ENCODE peak calls at places on chromosomes 1 and 21, in seven cellular contexts. U is stomach, L is AG04450, A is cardiac fibroblast, K is K562, S is PC-9, F is progenitor cell of endocrine pancreas. R is an unnamed sample.

GRCh38 chr1:156901966-156902922 is 8.7 kb downstream of the PEAR1 start:
- DNase-seq in L (no peak), K (no peak), S (no peak), U (no peak), A (no peak), F (no peak), R (no peak)

GRCh38 chr1:32919811-32920733 is 18.9 kb upstream of the TMEM54 start:
- DNase-seq in K (no peak), S (no peak), U (peak), F (no peak), A (peak), L (peak), R (no peak)

GRCh38 chr1:227887697-227888403 is 59.9 kb downstream of the WNT9A start:
- DNase-seq in S (no peak), A (no peak), U (peak), L (no peak), F (peak), K (no peak), R (peak)

GRCh38 chr21:27206368-27206982 is 239.6 kb upstream of the ADAMTS5 start:
- DNase-seq in U (no peak), K (no peak), F (no peak), A (no peak), L (no peak), S (no peak), R (no peak)

GRCh38 chr1:228219962-228220780 is 12.3 kb downstream of the OBSCN start:
- DNase-seq in F (no peak), K (no peak), U (no peak), L (no peak), A (no peak), S (no peak), R (no peak)

GRCh38 chr21:15496896-15497295 is 232.9 kb upstream of the USP25 start:
- DNase-seq in U (no peak), A (no peak), L (no peak), F (no peak), K (no peak), S (no peak), R (no peak)

GRCh38 chr1:39115271-39116110 is 89.0 kb upstream of the MACF1 start:
- DNase-seq in K (peak), F (no peak), U (no peak), L (no peak), S (no peak), A (peak), R (no peak)

GRCh38 chr21:38401527-38401926 is 96.8 kb downstream of the ERG start:
- DNase-seq in K (no peak), S (no peak), U (no peak), L (no peak), A (no peak), F (no peak), R (no peak)

DNA sequence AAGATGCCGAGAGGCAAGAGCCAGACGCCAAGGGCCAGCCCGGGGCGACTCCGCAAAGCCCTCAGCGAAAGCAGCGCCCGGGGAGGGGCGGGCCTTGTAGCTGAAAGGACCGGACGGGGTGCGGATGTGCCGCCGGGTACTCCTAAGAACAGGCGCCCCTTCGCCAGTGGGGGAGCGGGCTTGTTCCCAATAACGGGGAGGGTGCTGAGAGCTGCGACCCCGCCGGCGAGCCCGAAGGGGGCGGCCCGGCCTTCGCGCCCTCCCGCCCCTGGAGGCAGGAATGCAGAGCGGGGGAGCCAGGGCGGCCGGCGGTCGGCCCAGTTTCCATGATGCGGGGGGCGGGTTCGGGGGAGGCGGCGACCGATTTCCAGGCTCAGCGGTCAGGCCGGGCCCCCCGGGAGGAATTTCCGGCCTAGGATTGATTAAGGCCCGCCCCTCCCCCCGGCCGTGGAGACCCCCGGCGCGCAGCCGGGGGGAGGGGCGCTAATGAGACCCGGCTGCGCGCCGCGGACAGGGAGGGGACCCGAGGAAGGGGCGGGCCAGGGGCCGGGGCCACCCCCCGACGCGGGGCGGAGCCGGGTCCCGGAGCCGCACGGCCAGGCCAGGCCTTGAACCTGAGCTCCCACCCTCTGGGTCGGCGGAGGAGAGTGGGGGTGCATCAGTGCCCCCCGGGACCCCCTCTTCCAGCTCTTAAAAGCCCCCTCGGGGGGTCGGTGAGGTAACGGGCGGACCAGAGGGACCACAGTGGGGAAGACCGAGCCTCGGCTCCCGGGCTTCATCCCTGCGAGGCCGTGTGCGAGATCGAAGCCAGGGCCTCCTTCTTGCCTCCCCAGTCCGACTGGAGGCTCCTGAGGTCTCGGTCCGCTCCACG is 898 bp upstream of the TMEM200B start:
- DNase-seq in K (peak), L (peak), F (peak), S (no peak), A (peak), U (peak), R (peak)
- TF ChIP-seq CTCF in K (peak), L (peak), F (peak), S (peak), A (peak), U (peak), R (peak)

DNA sequence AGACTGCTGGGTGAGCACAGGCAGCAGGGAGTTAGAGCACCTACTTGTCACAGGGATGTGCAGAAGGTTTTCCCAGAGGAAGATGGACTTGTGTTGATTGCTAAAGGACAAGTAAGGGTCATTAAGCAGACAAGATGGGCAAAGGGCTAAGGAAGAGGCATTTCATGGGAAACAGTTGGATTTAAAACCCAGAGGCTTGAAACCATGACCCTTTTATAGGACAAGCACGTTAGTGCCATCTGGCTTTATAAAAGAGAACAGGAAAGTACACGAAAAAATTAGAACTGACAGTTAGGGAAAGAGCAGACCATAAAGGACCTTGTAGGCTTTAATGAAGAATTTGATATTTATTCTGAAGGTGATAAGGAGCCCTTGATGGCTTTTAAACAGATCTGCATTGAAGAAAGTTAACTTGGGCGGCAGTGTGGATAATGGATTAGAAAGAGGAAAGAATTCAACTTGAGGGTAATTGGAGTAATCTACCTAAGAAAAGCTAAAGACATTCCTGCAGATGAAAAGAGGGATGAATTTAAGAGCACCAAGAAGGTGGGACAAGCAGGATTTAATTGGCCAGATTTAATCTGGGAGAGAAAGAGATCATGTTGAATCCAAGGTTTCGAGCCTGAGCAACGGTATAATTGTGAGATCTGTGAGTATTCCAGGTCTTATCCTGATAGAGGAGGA is 68.6 kb downstream of the ZC3H11B start:
- DNase-seq in K (no peak), F (no peak), U (no peak), L (no peak), S (no peak), A (peak), R (no peak)
- TF ChIP-seq CTCF in K (no peak), F (no peak), U (no peak), L (peak), S (peak), A (peak), R (no peak)

DNA sequence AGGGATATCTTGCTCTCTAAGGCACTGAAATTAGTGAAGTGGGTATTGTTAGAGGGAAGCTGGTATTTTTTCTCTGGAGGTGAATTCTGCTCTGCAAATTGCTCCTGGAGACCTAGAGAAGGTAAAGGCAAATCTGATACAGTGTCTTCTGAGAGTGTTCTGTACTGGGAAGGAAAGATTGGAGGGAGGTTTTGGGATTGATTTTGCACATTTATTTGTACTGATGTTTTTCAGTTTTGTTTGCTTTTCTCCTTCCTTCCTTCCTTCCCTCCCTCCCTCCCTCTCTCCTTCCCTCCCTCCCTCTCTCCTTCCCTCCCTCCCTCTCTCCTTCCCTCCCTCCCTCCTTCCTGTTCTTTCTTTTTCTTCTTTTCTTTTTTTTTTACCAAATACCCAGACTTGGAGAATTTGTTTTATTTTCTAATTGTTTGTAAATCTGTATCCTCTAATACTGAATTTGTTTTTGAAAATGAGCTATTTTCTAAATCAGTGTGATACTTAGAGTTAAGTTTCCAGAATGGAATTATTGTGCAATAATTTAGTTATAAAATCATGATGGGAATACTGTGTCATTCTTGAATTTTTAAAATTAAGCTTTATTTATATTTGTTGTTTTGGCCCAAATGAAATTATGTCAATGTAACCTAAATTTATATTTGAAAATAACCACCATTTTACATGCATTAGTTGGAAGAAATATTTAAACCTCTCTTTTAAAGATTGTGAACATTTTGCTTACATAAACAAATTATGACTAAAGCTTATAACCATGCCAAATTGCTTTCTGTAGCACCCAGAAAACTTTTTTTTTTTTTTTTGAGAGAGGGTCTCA is 4.9 kb downstream of the CMPK1 start:
- DNase-seq in L (no peak), U (no peak), A (no peak), K (no peak), S (no peak), F (no peak), R (no peak)
- TF ChIP-seq CTCF in L (no peak), U (no peak), A (no peak), K (no peak), S (no peak), F (no peak), R (no peak)

GRCh38 chr1:159927887-159928431 is 2.7 kb upstream of the TAGLN2 start:
- DNase-seq in K (no peak), L (no peak), F (no peak), U (no peak), A (no peak), S (no peak), R (peak)
- TF ChIP-seq CTCF in K (no peak), L (no peak), F (no peak), U (no peak), A (no peak), S (no peak), R (no peak)